ENCODE peak calls at places on chromosomes 4 and X, in four cellular contexts. E is cardiac fibroblast, C is endothelial cell, G is AG09319. M is an unnamed sample.

GRCh38 chr4:151340751-151341385 is 15.5 kb upstream of the SH3D19 start:
- DNase-seq in E (no peak), C (no peak), G (no peak), M (no peak)

GRCh38 chr4:85423414-85423813 is 51.5 kb upstream of the ARHGAP24 start:
- DNase-seq in E (peak), C (no peak), G (no peak), M (no peak)

GRCh38 chrX:110021180-110022022 is 18.5 kb downstream of the TMEM164 start:
- DNase-seq in E (peak), C (no peak), G (peak), M (no peak)

GRCh38 chrX:127459784-127460183 is 592.4 kb downstream of the ACTRT1 start:
- DNase-seq in E (no peak), C (no peak), G (no peak), M (no peak)

GRCh38 chrX:53072418-53073114 is 9.6 kb upstream of the TSPYL2 start:
- DNase-seq in E (no peak), C (no peak), G (no peak), M (no peak)

GRCh38 chr4:20813698-20814097 is 113.4 kb downstream of the PACRGL start:
- DNase-seq in E (no peak), C (no peak), G (no peak), M (no peak)

GRCh38 chrX:124209792-124210576 is 122.5 kb upstream of the TEX13D start:
- DNase-seq in E (no peak), C (no peak), G (no peak), M (no peak)

GRCh38 chr4:128700659-128701350 is 108.7 kb upstream of the JADE1 start:
- DNase-seq in E (no peak), C (no peak), G (no peak), M (no peak)

GRCh38 chr4:99573735-99574368 is 772 bp upstream of the MTTP start:
- DNase-seq in E (no peak), C (no peak), G (no peak), M (no peak)

GRCh38 chrX:153456161-153456560 is 10.3 kb upstream of the TREX2 start:
- DNase-seq in E (no peak), C (no peak), G (no peak), M (no peak)

GRCh38 chrX:30215357-30215843 is at the start of gene MAGEB2:
- DNase-seq in E (no peak), C (no peak), G (no peak), M (no peak)

GRCh38 chrX:37993857-37994619 is 12.3 kb upstream of the SYTL5 start:
- DNase-seq in E (no peak), C (no peak), G (no peak), M (no peak)

GRCh38 chr4:92450694-92451093 is 146.9 kb downstream of the GRID2 start:
- DNase-seq in E (no peak), C (no peak), G (no peak), M (no peak)

GRCh38 chrX:101407167-101407747 is 468 bp downstream of the GLA start:
- DNase-seq in E (no peak), C (no peak), G (no peak), M (no peak)

GRCh38 chr4:122854444-122854843 is 27.8 kb downstream of the FGF2 start:
- DNase-seq in E (no peak), C (no peak), G (no peak), M (no peak)

GRCh38 chr4:76856183-76856969 is 41.6 kb downstream of the SOWAHB start:
- DNase-seq in E (peak), C (no peak), G (no peak), M (no peak)

GRCh38 chrX:10010686-10011085 is 43.5 kb downstream of the CLDN34 start:
- DNase-seq in E (peak), C (no peak), G (no peak), M (no peak)

GRCh38 chrX:72609313-72609712 is 36.7 kb upstream of the HDAC8 start:
- DNase-seq in E (peak), C (no peak), G (no peak), M (no peak)

GRCh38 chrX:103464071-103464773 is 55.1 kb downstream of the RAB40A start:
- DNase-seq in E (peak), C (peak), G (no peak), M (peak)

GRCh38 chrX:151488677-151489076 is 74.8 kb upstream of the PASD1 start:
- DNase-seq in E (no peak), C (no peak), G (no peak), M (no peak)

GRCh38 chr4:17030543-17030942 is 132.1 kb upstream of the LDB2 start:
- DNase-seq in E (peak), C (no peak), G (peak), M (no peak)

GRCh38 chr4:85783483-85783882 is 308.5 kb downstream of the ARHGAP24 start:
- DNase-seq in E (peak), C (no peak), G (no peak), M (no peak)

GRCh38 chr4:158783775-158784174 is 14.9 kb downstream of the FNIP2 start:
- DNase-seq in E (peak), C (no peak), G (no peak), M (no peak)

GRCh38 chr4:24912252-24913098 is at the start of gene CCDC149:
- DNase-seq in E (peak), C (peak), G (peak), M (peak)

GRCh38 chr4:145177511-145177905 is 2.9 kb downstream of the OTUD4 start:
- DNase-seq in E (peak), C (no peak), G (no peak), M (no peak)

GRCh38 chrX:11580789-11581188 is 84.9 kb downstream of the ARHGAP6 start:
- DNase-seq in E (no peak), C (no peak), G (no peak), M (no peak)

DNA sequence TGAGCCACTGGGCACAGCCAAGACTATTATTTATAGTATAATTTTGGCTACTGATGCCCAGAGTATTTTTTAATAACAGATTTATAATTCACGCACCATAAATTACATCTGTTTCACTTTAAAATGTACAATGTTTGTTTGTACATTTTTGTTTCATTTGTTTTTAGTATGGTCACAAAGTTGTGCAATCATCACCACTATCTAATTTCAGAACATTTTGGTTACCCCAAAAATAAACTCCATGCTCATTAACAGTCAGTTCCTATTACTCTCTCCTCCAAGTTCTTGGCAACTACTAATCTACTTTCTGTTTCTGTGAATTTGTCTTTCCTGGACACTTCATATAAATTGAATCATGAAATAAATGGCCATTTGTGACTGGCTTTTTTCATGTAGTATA is 176.6 kb downstream of the SH3BGRL start:
- DNase-seq in E (no peak), C (no peak), G (peak), M (no peak)
- TF ChIP-seq CTCF in E (no peak), C (no peak), G (no peak), M (no peak)

GRCh38 chrX:51866156-51866555 is 27.3 kb upstream of the MAGED1 start:
- DNase-seq in E (peak), C (no peak), G (no peak), M (no peak)

GRCh38 chrX:51862920-51863319 is 30.5 kb upstream of the MAGED1 start:
- DNase-seq in E (no peak), C (no peak), G (no peak), M (no peak)

GRCh38 chrX:51855698-51856097 is 37.7 kb upstream of the MAGED1 start:
- DNase-seq in E (no peak), C (no peak), G (no peak), M (no peak)

GRCh38 chrX:51857159-51857733 is 36.2 kb upstream of the MAGED1 start:
- DNase-seq in E (no peak), C (no peak), G (no peak), M (no peak)

GRCh38 chrX:51860679-51861078 is 32.7 kb upstream of the MAGED1 start:
- DNase-seq in E (peak), C (peak), G (peak), M (no peak)
- TF ChIP-seq CTCF in E (peak), C (no peak), G (peak), M (no peak)

DNA sequence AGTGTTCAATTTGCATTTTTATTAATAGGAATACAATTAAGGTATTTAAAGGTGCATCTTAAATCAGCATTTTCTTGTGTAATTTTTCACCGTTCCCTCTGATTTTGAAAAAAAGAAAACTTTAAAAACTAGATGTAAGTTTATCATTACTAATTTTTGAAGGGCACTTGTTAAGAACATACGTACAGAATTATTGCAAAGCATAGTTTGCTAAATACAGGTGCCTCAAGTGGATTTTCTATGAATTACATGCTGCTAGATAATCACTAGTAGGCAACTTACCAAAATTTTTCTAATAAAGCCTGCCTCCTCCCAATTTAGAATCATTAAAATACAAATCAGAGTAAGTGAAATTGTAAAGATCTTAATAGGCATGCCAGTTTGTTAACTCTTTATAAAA is 8.5 kb downstream of the CNKSR2 start:
- DNase-seq in E (no peak), C (no peak), G (no peak), M (no peak)
- TF ChIP-seq CTCF in E (peak), C (peak), G (no peak), M (peak)

GRCh38 chrX:39262641-39263040 is 461.4 kb downstream of the MID1IP1 start:
- DNase-seq in E (no peak), C (no peak), G (no peak), M (no peak)

GRCh38 chrX:39263946-39264483 is 462.8 kb downstream of the MID1IP1 start:
- DNase-seq in E (no peak), C (no peak), G (no peak), M (no peak)

GRCh38 chrX:39258331-39258730 is 457.1 kb downstream of the MID1IP1 start:
- DNase-seq in E (no peak), C (no peak), G (no peak), M (peak)

GRCh38 chrX:39260965-39261364 is 459.7 kb downstream of the MID1IP1 start:
- DNase-seq in E (peak), C (no peak), G (no peak), M (no peak)

DNA sequence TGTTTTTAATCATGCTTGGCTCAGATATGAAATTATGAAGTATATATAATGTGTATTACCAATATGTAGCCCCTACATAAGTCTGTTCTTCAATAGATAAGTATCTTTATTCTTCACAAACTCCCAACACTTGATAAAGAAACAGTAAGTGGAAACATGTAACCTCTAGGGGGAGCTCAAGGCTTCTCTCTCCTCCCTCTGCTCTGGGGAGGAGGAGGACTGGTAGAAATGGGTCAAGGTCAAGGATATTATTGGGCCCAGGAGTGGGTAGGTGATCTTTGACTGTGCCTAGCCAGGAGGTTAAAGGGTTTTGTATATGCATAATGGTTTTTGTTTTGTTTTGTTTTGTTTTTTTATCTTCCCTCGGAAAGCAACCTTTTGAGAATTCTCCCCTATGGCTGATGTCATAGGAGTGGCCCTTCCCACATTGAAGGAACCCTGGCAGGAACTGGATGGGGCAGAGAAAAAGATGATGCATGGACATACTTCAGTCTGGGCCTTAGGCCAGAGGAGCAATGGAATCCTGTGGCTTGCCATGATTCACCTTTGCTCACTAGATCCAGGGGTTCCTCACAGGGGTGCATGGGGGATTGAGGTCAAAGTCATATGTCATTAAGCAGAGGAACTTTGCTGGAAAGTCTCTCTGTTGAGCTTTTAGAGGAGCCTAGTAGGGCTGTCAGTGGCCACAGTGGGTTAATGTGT is 460.3 kb downstream of the MID1IP1 start:
- DNase-seq in E (peak), C (peak), G (no peak), M (no peak)
- TF ChIP-seq CTCF in E (peak), C (peak), G (peak), M (peak)

DNA sequence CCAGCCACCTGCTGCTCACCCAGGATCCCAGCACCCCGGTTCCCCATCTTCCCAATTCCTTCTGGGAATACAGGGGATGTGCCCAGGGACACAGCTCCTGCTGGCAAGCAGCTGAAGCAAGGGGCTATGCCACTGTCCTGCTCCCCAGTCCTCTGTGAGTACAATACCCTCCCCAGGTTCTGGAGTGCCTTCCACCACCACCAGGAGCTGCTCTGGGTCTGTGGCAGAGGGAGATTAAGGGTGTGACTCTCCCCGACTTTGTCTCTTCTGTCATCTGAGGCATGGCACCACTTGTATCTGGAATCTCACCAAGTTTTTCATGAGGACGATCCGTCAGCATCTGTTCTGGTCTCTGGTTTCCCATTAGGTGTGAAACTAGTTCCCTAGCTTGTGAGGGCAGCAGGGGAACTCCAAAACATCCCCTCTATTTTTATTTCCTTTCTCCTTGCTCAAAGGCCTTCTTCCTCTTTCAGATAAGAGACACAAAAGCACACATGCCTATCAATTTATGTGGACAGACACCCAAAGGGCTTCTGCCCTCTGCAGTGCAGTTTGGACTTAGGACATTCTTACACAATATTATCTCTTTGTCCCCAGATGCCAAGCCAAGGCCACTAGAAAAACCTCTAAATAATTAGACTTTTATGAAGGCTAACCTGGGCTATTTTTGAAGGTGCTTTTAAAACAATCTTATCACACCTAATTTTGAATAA is 26.8 kb downstream of the MGST2 start:
- DNase-seq in E (no peak), C (peak), G (no peak), M (peak)
- TF ChIP-seq CTCF in E (peak), C (no peak), G (peak), M (no peak)

DNA sequence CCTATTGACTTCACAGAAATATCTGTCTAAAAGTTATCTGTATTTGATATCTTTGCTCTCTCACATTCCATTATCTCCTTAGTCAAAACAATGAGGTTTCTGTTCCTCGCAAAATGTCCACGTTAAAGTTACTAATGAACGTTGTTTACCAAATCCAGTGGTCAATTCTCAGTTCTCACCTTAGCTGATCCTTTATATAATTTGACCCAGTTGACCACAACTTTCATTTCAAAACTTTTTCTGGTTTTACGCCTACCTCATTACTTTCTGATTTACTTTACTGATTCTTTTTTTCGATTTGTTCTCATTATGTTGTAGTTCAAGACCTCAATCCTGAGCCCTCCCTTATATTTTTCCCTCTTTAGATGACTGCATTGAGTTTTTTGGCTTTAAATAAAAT is 186.6 kb downstream of the IL1RAPL1 start:
- DNase-seq in E (no peak), C (no peak), G (no peak), M (no peak)
- TF ChIP-seq CTCF in E (no peak), C (no peak), G (no peak), M (no peak)

DNA sequence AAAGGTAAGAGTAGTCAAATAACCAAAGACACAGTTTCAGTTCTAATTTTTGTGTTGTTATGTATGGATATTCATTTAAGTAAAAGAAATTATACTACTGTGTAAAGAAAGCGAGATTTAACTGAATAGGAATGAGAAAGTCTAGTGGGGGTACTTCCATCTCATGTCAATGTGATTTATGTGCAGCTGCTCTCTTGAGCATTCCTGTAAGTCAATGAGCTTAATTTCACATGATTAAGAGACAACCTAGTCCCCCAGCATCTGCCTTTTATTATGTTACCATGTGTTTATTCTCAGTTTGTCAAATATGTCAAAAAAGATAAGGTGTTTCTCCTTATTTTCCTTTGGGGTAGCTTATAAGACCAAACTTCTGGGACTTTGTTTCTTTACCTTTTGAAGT is 207.5 kb downstream of the IL1RAPL1 start:
- DNase-seq in E (no peak), C (no peak), G (no peak), M (no peak)
- TF ChIP-seq CTCF in E (no peak), C (no peak), G (no peak), M (no peak)

GRCh38 chrX:88135735-88136134 is 611.3 kb upstream of the CPXCR1 start:
- DNase-seq in E (no peak), C (no peak), G (no peak), M (no peak)
- TF ChIP-seq CTCF in E (no peak), C (no peak), G (no peak), M (no peak)